ENCODE peak calls at places on chromosome 14, in six cellular contexts. V is cardiac muscle cell, S is A549, I is neural progenitor cell, U is PC-9, O is lung. M is an unnamed sample.
A peak's percentile ranks its signal among the peaks of the same experiment; 100 is the strongest.

GRCh38 chr14:44798386-44799242 is 163.1 kb downstream of the KLHL28 start:
- DNase-seq in V (no peak), S (no peak), I (no peak), U (no peak), O (no peak), M (no peak)

GRCh38 chr14:37197421-37198272 is at the start of gene MIPOL1:
- DNase-seq in V (peak; percentile 95), S (peak; percentile 89), I (peak; percentile 86), U (peak; percentile 86), O (peak; percentile 84), M (no peak)

GRCh38 chr14:92903359-92903758 is 19.6 kb upstream of the CHGA start:
- DNase-seq in V (no peak), S (no peak), I (no peak), U (no peak), O (no peak), M (no peak)

GRCh38 chr14:51674294-51675002 is 22.7 kb downstream of the FRMD6 start:
- DNase-seq in V (peak; percentile 60), S (no peak), I (no peak), U (no peak), O (no peak), M (no peak)

GRCh38 chr14:52863339-52863700 is 71.9 kb upstream of the GNPNAT1 start:
- DNase-seq in V (peak; percentile 65), S (no peak), I (no peak), U (no peak), O (no peak), M (no peak)

GRCh38 chr14:35435177-35435576 is 30.6 kb upstream of the NFKBIA start:
- DNase-seq in V (no peak), S (no peak), I (no peak), U (no peak), O (no peak), M (no peak)

GRCh38 chr14:22846811-22847307 is 10.5 kb downstream of the MMP14 start:
- DNase-seq in V (no peak), S (no peak), I (no peak), U (no peak), O (no peak), M (no peak)

GRCh38 chr14:52553671-52554575 is 1.3 kb downstream of the GPR137C start:
- DNase-seq in V (peak; percentile 93), S (peak; percentile 62), I (peak; percentile 83), U (peak; percentile 75), O (peak; percentile 80), M (peak; percentile 68)

GRCh38 chr14:61602733-61603077 is 92.6 kb upstream of the HIF1A start:
- DNase-seq in V (peak; percentile 83), S (no peak), I (peak; percentile 48), U (no peak), O (no peak), M (no peak)

GRCh38 chr14:94028450-94028826 is 2.3 kb downstream of the OTUB2 start:
- DNase-seq in V (no peak), S (no peak), I (peak; percentile 33), U (peak; percentile 13), O (no peak), M (no peak)

GRCh38 chr14:67547224-67547780 is 14.2 kb downstream of the PLEKHH1 start:
- DNase-seq in V (no peak), S (no peak), I (no peak), U (no peak), O (no peak), M (no peak)

GRCh38 chr14:59133202-59133601 is 55.3 kb upstream of the DAAM1 start:
- DNase-seq in V (peak; percentile 29), S (no peak), I (peak; percentile 14), U (no peak), O (no peak), M (no peak)

GRCh38 chr14:93932642-93933041 is 5.5 kb downstream of the FAM181A start:
- DNase-seq in V (no peak), S (no peak), I (no peak), U (no peak), O (no peak), M (no peak)

GRCh38 chr14:38203929-38204716 is 3.6 kb upstream of the SSTR1 start:
- DNase-seq in V (no peak), S (no peak), I (no peak), U (no peak), O (no peak), M (no peak)

GRCh38 chr14:49505026-49505766 is 81.0 kb downstream of the RPS29 start:
- DNase-seq in V (no peak), S (peak; percentile 46), I (no peak), U (peak; percentile 77), O (no peak), M (no peak)

GRCh38 chr14:59777006-59777579 is 93.5 kb downstream of the RTN1 start:
- DNase-seq in V (no peak), S (no peak), I (no peak), U (no peak), O (no peak), M (no peak)

GRCh38 chr14:92969470-92970232 is 46.7 kb downstream of the CHGA start:
- DNase-seq in V (no peak), S (no peak), I (no peak), U (no peak), O (no peak), M (no peak)

GRCh38 chr14:46820291-46820690 is 168.7 kb upstream of the RPL10L start:
- DNase-seq in V (no peak), S (no peak), I (no peak), U (no peak), O (no peak), M (no peak)

GRCh38 chr14:21917699-21918436 is 244.2 kb upstream of the OR4E1 start:
- DNase-seq in V (peak; percentile 71), S (peak; percentile 92), I (peak; percentile 68), U (peak; percentile 37), O (no peak), M (peak; percentile 37)

GRCh38 chr14:32014498-32014897 is 62.6 kb upstream of the ARHGAP5 start:
- DNase-seq in V (no peak), S (no peak), I (no peak), U (no peak), O (no peak), M (no peak)

DNA sequence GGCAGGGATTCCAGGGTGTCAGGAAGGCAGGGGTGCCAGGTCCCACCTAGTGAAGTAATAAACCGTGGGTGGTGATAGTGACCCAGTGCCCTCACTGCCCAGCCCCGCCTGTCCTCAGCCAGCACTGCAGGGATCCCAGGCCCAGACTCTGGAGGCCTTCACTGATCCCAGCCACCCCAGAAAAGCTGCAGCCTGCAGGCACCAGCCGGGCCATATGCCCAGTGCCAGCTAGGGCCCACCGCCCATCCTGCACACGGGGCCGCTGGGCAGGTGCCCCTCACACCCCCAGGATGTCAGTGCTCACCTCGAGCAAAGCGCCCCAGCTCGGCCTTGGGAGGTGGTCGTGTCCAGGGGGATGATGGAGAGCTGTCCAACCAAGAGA is 400.7 kb downstream of the TMEM121 start:
- DNase-seq in V (no peak), S (no peak), I (no peak), U (no peak), O (no peak), M (no peak)
- H3K9me3 ChIP-seq in V (no peaks in the 10 kb centered on the region), S (no peaks in the 10 kb centered on the region), I (peaks cover 9% of the 10 kb centered on the region), U (no peaks in the 10 kb centered on the region), O (no peaks in the 10 kb centered on the region), M (no peaks in the 10 kb centered on the region)

GRCh38 chr14:31000629-31001338 is 24.7 kb upstream of the AP4S1 start:
- DNase-seq in V (peak; percentile 4), S (no peak), I (no peak), U (no peak), O (no peak), M (no peak)
- H3K9me3 ChIP-seq in V (no peaks in the 10 kb centered on the region), S (peaks cover 16% of the 10 kb centered on the region), I (peaks cover 20% of the 10 kb centered on the region), U (peaks cover 4% of the 10 kb centered on the region), O (no peaks in the 10 kb centered on the region), M (peaks cover 8% of the 10 kb centered on the region)

GRCh38 chr14:29035129-29035528 is 268.5 kb downstream of the FOXG1 start:
- DNase-seq in V (peak; percentile 7), S (no peak), I (no peak), U (no peak), O (no peak), M (no peak)
- H3K9me3 ChIP-seq in V (no peaks in the 10 kb centered on the region), S (no peaks in the 10 kb centered on the region), I (no peaks in the 10 kb centered on the region), U (no peaks in the 10 kb centered on the region), O (no peaks in the 10 kb centered on the region), M (no peaks in the 10 kb centered on the region)

DNA sequence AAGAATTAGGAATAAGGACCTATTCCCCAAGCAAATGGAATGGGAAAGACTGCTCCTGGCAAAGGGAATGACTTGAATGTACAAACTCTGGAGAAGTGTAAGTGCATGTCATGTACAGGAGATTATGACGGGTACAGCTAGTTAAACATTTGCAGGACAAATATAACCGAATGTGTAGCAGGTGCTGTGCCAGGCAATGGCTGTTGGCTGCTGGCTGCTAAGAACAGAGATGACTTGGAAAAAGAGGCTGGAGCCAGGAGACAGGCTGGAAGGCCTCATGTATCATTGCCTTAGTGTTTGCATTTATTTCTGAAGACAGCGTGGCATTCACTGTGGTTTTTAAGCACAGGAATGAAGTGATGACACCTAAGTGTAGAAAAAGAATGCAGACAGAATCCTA is 136.8 kb downstream of the TTC8 start:
- DNase-seq in V (no peak), S (no peak), I (no peak), U (no peak), O (no peak), M (no peak)
- H3K9me3 ChIP-seq in V (no peaks in the 10 kb centered on the region), S (no peaks in the 10 kb centered on the region), I (no peaks in the 10 kb centered on the region), U (no peaks in the 10 kb centered on the region), O (no peaks in the 10 kb centered on the region), M (no peaks in the 10 kb centered on the region)

DNA sequence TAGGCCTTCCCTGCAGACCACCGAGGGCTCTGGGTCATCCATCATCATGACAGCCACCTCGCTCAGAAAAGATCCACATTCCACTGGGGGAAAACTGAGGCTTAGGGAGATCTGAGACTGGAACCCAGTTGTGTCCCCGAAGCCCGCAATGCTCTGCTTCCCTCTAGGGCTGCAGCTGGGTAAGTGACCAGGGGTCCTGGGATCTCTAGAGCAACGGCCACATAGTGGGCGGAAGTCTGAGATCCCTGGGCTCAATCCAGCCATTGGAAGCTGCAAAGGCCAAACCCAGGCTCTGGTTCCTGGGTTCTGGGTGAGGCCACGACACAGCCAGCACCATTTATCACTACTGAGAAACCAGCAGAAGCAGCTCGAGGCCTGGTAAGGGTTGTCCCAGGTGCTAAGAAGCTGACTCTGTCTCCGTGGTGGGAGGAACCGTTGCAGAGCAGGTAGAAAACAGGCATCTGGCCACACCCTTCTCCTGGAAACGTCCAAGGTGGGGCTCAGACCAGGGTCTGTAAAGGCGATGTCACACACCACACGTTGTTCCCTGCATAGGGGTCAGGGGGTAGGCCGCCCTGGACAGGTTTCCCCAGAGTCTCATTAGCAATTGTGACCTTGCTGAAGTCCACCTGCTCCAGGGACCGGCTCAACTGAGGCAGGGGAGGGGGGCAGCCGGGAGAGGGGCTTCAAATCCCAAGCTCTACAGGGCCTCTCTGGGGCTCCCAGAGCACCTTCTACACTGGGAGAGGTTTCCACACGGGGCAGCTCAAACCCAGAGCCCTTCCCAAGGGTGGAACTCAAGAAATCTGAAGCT is 38.6 kb downstream of the BCL11B start:
- DNase-seq in V (no peak), S (no peak), I (no peak), U (no peak), O (no peak), M (no peak)
- H3K9me3 ChIP-seq in V (no peaks in the 10 kb centered on the region), S (peaks cover 33% of the 10 kb centered on the region), I (no peaks in the 10 kb centered on the region), U (no peaks in the 10 kb centered on the region), O (no peaks in the 10 kb centered on the region), M (no peaks in the 10 kb centered on the region)

DNA sequence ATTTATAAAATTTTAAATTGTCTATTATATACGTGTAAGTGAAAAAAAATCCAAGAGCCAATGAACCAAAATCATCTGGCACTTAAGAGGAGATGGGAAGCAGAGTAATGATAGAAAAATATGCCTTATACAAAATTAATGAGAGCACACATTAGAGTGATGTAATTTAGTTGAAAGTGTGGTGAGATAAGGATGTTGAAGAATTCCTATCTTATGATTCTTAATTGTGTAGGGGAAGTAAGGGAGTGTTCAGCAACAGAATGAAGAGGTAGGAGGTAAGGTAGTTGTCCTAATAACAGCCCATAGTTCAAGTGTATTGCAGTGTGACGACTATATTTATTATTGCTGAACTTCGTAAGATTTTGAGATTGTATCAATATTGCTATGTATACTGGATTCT is 843.4 kb upstream of the FLRT2 start:
- DNase-seq in V (peak; percentile 5), S (no peak), I (no peak), U (no peak), O (no peak), M (no peak)
- H3K9me3 ChIP-seq in V (no peaks in the 10 kb centered on the region), S (no peaks in the 10 kb centered on the region), I (no peaks in the 10 kb centered on the region), U (no peaks in the 10 kb centered on the region), O (no peaks in the 10 kb centered on the region), M (no peaks in the 10 kb centered on the region)